ENCODE peak calls at places on chromosomes 1 and 21, in seven cellular contexts. O is heart left ventricle, P is GM12892, S is GM12891, Y is ovary, A is stomach, T is tibial nerve. D is an unnamed sample.

GRCh38 chr1:9942399-9942938 is 722 bp downstream of the LZIC start:
- DNase-seq in Y (no peak), O (no peak), P (peak; percentile 31), T (peak; percentile 9), A (no peak), S (no peak), D (no peak)

GRCh38 chr1:233490488-233490887 is 123.4 kb upstream of the KCNK1 start:
- DNase-seq in T (no peak), P (no peak), A (no peak), Y (no peak), S (no peak), O (no peak), D (no peak)

GRCh38 chr1:218299416-218299815 is 14.3 kb downstream of the RRP15 start:
- DNase-seq in P (no peak), S (no peak), O (no peak), T (no peak), Y (no peak), A (no peak), D (no peak)

GRCh38 chr1:214326406-214326805 is 45.4 kb downstream of the SMYD2 start:
- DNase-seq in S (no peak), P (no peak), Y (no peak), T (no peak), A (peak; percentile 33), O (no peak), D (no peak)

GRCh38 chr1:109161836-109162606 is 48.1 kb downstream of the ELAPOR1 start:
- DNase-seq in A (no peak), S (peak; percentile 29), Y (no peak), P (no peak), T (peak; percentile 29), O (no peak), D (peak; percentile 23)

GRCh38 chr21:26080211-26080610 is 90.4 kb downstream of the APP start:
- DNase-seq in S (no peak), O (no peak), P (no peak), T (no peak), Y (no peak), A (no peak), D (no peak)

GRCh38 chr21:44628707-44629391 is 2.0 kb downstream of the KRTAP10-9 start:
- DNase-seq in A (no peak), T (no peak), Y (no peak), O (no peak), S (no peak), P (no peak), D (no peak)

GRCh38 chr1:60569189-60569588 is 495.6 kb upstream of the C1orf87 start:
- DNase-seq in A (no peak), S (no peak), Y (no peak), O (no peak), T (no peak), P (no peak), D (no peak)

GRCh38 chr1:167554028-167554779 is 642 bp upstream of the CREG1 start:
- DNase-seq in A (no peak), T (no peak), Y (no peak), P (no peak), O (no peak), S (no peak), D (no peak)

GRCh38 chr1:207031632-207032258 is 811 bp downstream of the C1orf116 start:
- DNase-seq in T (no peak), P (no peak), Y (no peak), A (peak; percentile 87), S (no peak), O (no peak), D (no peak)

GRCh38 chr1:30911061-30911954 is 2.8 kb upstream of the SDC3 start:
- DNase-seq in S (peak; percentile 58), Y (peak; percentile 83), O (peak; percentile 91), A (peak; percentile 91), T (peak; percentile 95), P (no peak), D (peak; percentile 93)

GRCh38 chr21:17793675-17794123 is 25.5 kb downstream of the C21orf91 start:
- DNase-seq in Y (no peak), T (no peak), P (no peak), O (no peak), S (no peak), A (no peak), D (no peak)

GRCh38 chr1:186152945-186153309 is 222.1 kb downstream of the TPR start:
- DNase-seq in A (no peak), Y (no peak), T (no peak), O (no peak), S (no peak), P (no peak), D (no peak)

GRCh38 chr1:225447649-225448048 is 19.8 kb upstream of the LBR start:
- DNase-seq in A (no peak), P (no peak), T (peak; percentile 45), O (peak; percentile 65), Y (peak; percentile 80), S (no peak), D (no peak)

GRCh38 chr1:34364376-34364775 is 187.7 kb downstream of the C1orf94 start:
- DNase-seq in S (no peak), T (no peak), O (no peak), A (no peak), P (no peak), Y (no peak), D (no peak)

GRCh38 chr1:109782927-109783326 is 19.2 kb upstream of the EPS8L3 start:
- DNase-seq in T (no peak), S (no peak), O (no peak), P (no peak), A (no peak), Y (no peak), D (no peak)

DNA sequence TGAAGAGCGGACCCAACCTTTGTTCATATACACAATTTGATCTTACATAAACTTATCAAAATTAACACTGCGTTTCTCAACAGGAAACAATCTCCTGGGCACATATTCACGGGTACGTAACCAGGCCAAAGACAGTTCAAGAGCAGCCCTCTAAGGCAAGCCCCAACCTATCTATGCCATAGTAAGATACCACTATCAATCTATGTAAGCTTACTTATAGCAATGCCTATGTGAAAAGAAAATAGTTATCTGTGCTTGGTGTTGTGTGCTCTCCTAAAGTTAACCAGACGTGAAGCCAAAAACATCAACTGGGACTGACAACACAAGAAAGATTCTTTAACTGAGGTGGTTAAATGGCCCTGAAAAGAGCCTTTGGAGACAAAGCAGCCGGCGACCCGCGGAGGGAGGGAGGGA is 49.4 kb upstream of the BOLA1 start:
- DNase-seq in T (peak; percentile 5), Y (no peak), P (no peak), O (no peak), A (no peak), S (no peak), D (no peak)
- TF ChIP-seq POLR2A in T (no peak), Y (no peak), P (no peak), O (no peak), A (no peak), S (no peak), D (no peak)

DNA sequence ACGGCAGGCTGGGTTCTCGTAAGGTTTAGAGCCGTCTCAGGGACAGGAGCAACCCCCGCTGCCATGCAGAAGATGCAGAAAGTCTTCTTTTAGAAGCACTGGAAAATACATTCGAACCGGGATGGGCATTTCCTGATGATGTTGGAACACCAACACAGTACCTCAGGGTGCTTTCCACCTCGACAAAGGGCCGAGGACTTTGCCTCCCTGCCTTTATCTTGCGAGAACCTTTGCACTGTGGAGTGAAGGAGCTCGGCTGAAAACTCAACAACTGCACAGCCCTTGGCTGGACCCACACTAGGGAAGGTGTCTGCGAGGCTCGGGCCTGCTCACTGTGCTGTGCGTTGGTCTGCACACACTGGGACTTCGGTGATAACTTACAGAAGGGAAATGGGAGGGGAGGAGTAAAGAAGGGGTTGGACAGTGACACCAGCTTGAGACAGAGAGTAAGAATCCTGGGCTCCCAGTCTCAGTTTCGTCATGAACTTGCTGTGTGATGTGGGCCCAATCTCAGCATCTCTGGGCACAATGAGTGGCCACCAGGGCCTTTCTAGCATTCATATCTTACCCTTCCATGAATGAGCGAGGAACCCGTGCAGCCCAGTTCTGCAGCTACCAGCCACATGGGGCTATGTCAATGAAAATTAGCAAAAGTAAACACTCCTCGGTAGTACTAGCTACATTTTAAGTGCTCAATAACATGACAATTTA is 18.2 kb downstream of the RCAN1 start:
- DNase-seq in A (no peak), T (no peak), Y (no peak), O (no peak), S (no peak), P (no peak), D (no peak)
- TF ChIP-seq POLR2A in A (no peak), T (no peak), Y (no peak), O (no peak), S (no peak), P (no peak), D (no peak)

DNA sequence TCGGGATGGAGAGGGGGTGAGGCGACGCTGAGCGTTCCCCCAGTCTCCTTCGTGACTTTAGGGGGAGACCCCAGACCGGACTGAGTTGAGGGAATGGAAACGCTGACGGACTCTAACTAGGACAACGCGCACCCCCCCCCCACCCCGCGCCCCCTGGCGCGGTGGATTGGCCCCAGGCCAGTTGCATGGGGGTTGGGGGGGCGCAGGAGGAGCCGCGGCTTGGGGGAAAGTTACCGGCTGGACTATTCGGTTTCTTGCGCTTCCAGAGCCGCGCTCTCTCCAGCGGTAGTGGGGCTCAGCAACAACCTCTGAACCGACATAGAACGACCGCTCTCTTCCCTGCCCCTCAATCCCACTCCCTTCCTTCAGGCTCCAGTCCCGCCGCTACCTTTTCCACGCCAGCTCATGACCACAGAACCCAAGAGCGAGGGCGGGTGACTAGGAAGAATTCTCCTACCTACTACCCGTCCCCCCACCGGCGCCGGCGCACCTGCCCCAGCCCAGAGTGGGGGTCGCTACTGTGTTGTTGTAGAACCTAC is 694 bp downstream of the ZBTB7B start:
- DNase-seq in Y (peak; percentile 56), A (no peak), S (no peak), O (no peak), T (no peak), P (no peak), D (no peak)
- TF ChIP-seq POLR2A in Y (no peak), A (no peak), S (no peak), O (no peak), T (no peak), P (no peak), D (no peak)

GRCh38 chr1:203227684-203228083 is 1.8 kb downstream of the CHIT1 start:
- DNase-seq in A (no peak), Y (no peak), P (no peak), S (no peak), O (no peak), T (no peak), D (no peak)
- TF ChIP-seq POLR2A in A (no peak), Y (no peak), P (no peak), S (no peak), O (no peak), T (no peak), D (no peak)

DNA sequence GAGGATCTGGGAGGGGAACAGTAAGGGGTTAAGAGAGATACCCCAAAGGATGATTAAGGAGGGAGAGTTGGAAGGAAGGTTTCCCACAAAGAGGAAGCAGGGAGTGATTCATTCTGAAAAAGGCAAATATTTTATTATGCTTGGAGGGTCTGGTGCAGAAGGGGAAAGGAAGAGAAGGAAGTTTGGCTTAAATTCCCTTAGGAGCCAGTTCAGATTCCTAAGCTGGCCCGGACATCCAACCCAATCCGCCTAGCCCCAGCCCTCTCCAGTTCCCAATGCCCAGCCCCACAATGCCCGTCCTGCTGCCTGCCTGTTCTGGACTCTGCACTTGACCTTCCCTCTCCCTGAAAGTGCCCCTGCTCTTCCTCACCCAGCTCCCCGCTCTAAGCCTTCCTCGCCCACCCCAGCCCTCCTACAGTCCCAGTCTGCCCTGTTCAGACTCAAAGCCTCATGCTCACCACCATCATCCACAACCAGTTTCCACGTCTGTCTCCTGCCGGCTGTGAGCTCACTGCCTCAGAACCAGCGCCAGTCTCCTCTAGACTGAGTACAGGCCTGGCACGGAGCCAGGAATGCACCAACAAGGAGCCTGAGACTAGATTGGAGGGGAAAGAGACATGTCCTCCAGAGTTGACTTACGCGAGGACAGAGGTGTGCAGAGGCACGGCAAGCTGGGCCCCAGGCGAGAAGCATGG is 18.9 kb downstream of the CAPN2 start:
- DNase-seq in A (peak; percentile 82), T (peak; percentile 66), O (peak; percentile 88), S (no peak), P (no peak), Y (peak; percentile 74), D (no peak)
- TF ChIP-seq POLR2A in A (no peak), T (no peak), O (no peak), S (no peak), P (no peak), Y (no peak), D (no peak)

GRCh38 chr1:24847995-24848857 is 81.8 kb downstream of the RUNX3 start:
- DNase-seq in S (peak; percentile 78), A (peak; percentile 94), T (peak; percentile 91), P (peak; percentile 80), O (peak; percentile 96), Y (peak; percentile 81), D (no peak)
- TF ChIP-seq POLR2A in S (peak; percentile 75), A (no peak), T (peak; percentile 33), P (peak; percentile 56), O (no peak), Y (no peak), D (no peak)